ENCODE peak calls at places on chromosomes 13 and 19, in six cellular contexts. B is IMR-90, P is transverse colon, T is body of pancreas, Y is suprapubic skin, H is uterus. Q is an unnamed sample.

GRCh38 chr13:94858856-94859811 is 146.8 kb upstream of the SOX21 start:
- DNase-seq in B (peak), P (peak), T (peak), Y (peak), H (peak), Q (no peak)

GRCh38 chr13:71880753-71881541 is 13.9 kb upstream of the DACH1 start:
- DNase-seq in B (no peak), P (no peak), T (no peak), Y (no peak), H (no peak), Q (no peak)

GRCh38 chr19:35265126-35265995 is 3.4 kb upstream of the USF2 start:
- DNase-seq in B (no peak), P (peak), T (peak), Y (peak), H (peak), Q (no peak)

GRCh38 chr13:113967206-113967720 is 6.6 kb downstream of the C13orf46 start:
- DNase-seq in B (no peak), P (no peak), T (peak), Y (no peak), H (no peak), Q (no peak)

GRCh38 chr13:113598081-113598410 is 13.5 kb downstream of the TFDP1 start:
- DNase-seq in B (no peak), P (no peak), T (no peak), Y (peak), H (no peak), Q (no peak)

GRCh38 chr19:46065486-46065885 is 24.7 kb upstream of the IGFL4 start:
- DNase-seq in B (no peak), P (no peak), T (no peak), Y (no peak), H (no peak), Q (no peak)

GRCh38 chr13:26785845-26786630 is 25.5 kb upstream of the GPR12 start:
- DNase-seq in B (no peak), P (peak), T (peak), Y (peak), H (no peak), Q (no peak)

GRCh38 chr19:54354761-54355160 is 10.0 kb downstream of the LAIR1 start:
- DNase-seq in B (no peak), P (no peak), T (no peak), Y (no peak), H (no peak), Q (no peak)

GRCh38 chr13:93066187-93066586 is 160.4 kb upstream of the GPC6 start:
- DNase-seq in B (peak), P (no peak), T (no peak), Y (no peak), H (no peak), Q (no peak)

GRCh38 chr19:45245334-45245787 is at the start of gene EXOC3L2:
- DNase-seq in B (no peak), P (no peak), T (no peak), Y (no peak), H (no peak), Q (no peak)

DNA sequence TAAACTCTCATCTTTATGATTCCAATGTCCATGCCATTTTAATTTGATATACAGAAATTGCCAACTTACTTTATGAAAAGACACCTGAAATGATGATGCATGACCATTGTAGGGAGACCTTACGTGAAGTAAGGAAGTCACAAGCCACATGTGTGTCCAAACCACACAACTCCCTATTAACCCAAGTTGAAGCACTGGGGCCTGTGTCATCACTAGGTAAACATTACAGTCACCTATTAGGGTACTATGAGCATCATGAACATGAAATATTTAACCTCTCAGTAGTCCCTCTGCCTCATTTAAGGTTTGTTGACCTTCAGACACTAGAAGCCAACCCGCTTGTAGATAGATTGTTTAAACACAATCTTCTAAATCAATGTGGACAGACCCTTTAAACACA is 576.9 kb downstream of the IRS2 start:
- DNase-seq in B (no peak), P (no peak), T (no peak), Y (no peak), H (no peak), Q (no peak)
- TF ChIP-seq POLR2A in B (no peak), P (no peak), T (no peak), Y (no peak), H (no peak), Q (no peak)

DNA sequence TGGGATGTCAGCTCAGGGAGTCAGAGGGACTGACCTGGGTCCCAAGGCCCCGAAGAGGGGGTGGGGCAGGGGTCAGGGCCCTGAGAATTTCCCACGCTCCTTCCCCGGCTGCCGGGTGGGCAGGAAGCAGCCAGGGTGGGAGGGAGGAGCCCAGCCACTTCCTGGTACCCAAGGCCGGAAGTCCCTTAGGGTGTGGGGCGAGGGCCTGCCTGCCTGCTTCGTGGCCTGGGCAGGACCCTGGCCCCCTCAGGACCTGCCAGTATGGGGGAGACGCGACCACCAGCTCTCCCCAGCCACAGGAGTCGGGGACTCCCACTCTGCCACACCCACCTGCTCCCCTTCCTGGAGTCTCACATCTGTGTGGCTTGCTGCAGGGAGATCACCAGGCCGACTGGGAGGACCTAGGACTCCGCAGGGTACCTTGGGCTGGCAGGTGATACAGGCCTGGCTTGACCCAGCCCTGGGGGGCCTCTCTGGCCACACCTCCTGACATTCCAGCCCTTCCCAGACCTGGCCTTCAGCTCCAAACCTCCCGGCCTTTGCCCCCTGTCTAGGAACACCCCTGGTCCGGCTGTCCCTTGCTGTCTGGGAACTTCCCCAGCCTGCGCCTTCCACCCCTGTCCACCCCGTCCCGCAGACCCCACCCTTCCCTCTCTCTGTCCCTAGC is 9.8 kb upstream of the CIRBP start:
- DNase-seq in B (peak), P (peak), T (peak), Y (no peak), H (peak), Q (peak)
- TF ChIP-seq POLR2A in B (peak), P (peak), T (peak), Y (peak), H (peak), Q (peak)

DNA sequence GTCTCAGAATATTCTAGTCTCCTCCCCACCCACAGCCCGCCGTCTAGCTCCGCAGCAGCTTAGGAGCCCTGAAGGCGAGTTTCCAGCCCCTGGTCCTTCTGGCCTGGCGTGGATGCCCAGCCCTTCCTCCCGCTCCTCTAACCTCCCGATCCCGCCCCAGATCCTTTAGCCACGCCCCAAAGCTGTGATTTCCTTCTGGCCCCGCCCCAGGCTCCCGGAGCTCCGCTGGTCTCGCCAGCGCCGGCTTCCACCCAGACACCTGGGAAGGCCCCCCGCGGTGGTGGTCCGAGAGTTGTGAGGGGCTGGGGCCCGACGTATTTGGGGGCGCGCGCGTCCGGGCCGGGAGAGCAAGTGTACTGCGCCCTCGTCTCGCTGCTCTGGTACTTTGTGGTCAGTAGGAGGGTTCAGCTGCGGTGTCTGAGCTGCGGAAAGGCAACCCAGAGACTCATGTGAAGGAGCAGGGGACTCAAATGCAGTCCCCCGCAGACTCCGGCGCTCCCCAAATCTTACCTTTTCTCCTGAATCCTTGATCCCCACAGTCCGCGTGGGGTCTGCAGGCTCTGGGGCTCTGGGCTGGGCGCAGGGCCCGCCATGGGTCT is at the start of gene CGB7:
- DNase-seq in B (peak), P (peak), T (peak), Y (no peak), H (peak), Q (no peak)
- TF ChIP-seq POLR2A in B (no peak), P (no peak), T (no peak), Y (no peak), H (no peak), Q (no peak)

GRCh38 chr19:47608908-47609879 is at the start of gene BICRA:
- DNase-seq in B (peak), P (peak), T (peak), Y (peak), H (peak), Q (peak)

GRCh38 chr19:47610546-47610894 is 1.6 kb downstream of the BICRA start:
- DNase-seq in B (no peak), P (no peak), T (no peak), Y (no peak), H (no peak), Q (no peak)

GRCh38 chr19:47609885-47610545 is 1.1 kb downstream of the BICRA start:
- DNase-seq in B (peak), P (peak), T (peak), Y (peak), H (peak), Q (peak)

GRCh38 chr19:47607564-47608073 is 1.3 kb upstream of the BICRA start:
- DNase-seq in B (no peak), P (no peak), T (no peak), Y (no peak), H (no peak), Q (no peak)

GRCh38 chr19:47608074-47608907 is 643 bp upstream of the BICRA start:
- DNase-seq in B (peak), P (peak), T (peak), Y (peak), H (peak), Q (peak)
- TF ChIP-seq POLR2A in B (peak), P (peak), T (peak), Y (peak), H (peak), Q (peak)

GRCh38 chr19:38769635-38770211 is 3.6 kb downstream of the LGALS7 start:
- DNase-seq in B (peak), P (peak), T (peak), Y (peak), H (peak), Q (peak)
- TF ChIP-seq POLR2A in B (no peak), P (peak), T (no peak), Y (no peak), H (peak), Q (peak)

DNA sequence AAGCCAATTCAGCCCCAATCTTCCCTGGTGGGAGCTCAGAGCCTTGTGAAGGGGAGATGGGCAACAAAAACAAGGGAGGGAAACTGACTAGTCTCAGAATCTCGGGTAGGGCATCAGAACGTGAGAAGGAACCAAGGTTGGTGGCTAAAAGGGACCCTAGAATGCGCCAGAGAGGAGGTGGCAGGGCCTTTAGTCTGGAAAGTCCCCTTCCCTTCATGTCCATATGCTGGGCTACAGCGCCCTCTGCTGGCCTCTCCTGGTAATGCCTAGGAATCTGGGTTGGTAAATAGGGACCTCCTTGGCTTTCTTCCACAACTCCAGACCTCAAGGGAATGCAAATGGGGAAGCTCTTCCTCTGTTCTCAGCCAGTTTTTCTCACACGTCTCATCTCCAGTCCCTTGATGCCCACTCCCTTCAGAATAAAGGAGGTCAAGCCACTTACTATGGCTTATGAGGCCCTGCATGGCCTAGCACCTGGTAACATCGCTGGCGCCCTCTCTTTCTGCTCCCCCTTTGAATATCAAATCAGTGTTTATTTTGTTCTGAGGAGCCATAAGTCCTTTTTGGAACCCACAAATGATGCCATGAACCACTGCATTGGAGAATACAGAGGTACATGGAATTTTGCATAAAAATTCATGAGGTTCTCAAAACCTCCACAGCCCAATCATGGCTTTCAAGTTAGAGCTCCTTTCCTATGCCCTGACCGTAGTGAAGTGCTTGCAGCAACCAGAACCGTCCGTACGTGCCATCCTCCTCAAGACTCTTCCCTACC is 1.3 kb upstream of the CCDC97 start:
- DNase-seq in B (peak), P (peak), T (peak), Y (peak), H (peak), Q (peak)
- TF ChIP-seq POLR2A in B (no peak), P (peak), T (no peak), Y (no peak), H (no peak), Q (no peak)

DNA sequence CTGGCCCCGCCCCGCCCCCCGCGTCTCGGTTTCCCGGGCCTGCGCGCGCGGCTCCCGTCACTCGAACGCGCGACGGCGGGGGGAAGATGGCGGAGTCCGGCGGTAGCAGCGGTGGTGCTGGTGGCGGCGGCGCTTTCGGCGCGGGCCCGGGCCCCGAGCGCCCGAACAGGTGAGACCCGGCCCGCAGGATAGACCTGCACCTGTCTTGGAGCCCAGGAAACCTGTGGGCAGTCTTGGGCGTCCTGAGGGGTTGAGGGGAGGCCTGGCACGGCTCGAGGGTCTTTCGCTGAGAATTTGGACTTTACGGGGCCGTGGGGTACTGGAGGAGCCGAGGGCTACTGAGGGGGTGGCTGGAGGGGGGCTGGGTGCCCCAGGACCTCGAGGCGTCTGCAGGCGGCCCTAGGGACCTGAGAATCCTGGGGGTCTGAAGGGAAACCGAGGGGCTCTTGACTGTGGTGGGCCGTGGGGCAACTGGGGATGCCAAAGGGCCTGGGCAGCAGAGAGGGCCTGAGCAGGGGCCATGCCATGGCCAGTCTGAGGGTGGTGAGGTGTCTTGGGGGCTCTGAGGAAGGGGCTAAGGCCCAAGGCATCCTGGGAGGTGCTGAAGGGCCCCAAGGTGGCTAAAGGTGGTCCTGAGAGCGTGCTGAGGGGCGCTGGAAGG is at the start of gene KLHL26:
- DNase-seq in B (no peak), P (no peak), T (no peak), Y (no peak), H (no peak), Q (no peak)
- TF ChIP-seq POLR2A in B (peak), P (peak), T (peak), Y (no peak), H (peak), Q (peak)

GRCh38 chr13:29748097-29748496 is 102.3 kb downstream of the UBL3 start:
- DNase-seq in B (no peak), P (peak), T (no peak), Y (no peak), H (no peak), Q (no peak)
- TF ChIP-seq POLR2A in B (no peak), P (no peak), T (no peak), Y (no peak), H (no peak), Q (no peak)